ENCODE peak calls at places on chromosome 16, in four cellular contexts. One of them, this sample, is unnamed.

GRCh38 chr16:4687416-4687815 is 5.9 kb upstream of the NUDT16L1 start:
- DNase-seq in T follicular helper cell: no peak
- DNase-seq in GM04503: no peak
- DNase-seq in NCI-H1092 treated with DMSO at 0.1 percent for 48 hours: no peak
- DNase-seq in this sample: no peak

GRCh38 chr16:67298277-67298676 is 18.9 kb downstream of the PLEKHG4 start:
- DNase-seq in T follicular helper cell: no peak
- DNase-seq in GM04503: no peak
- DNase-seq in NCI-H1092 treated with DMSO at 0.1 percent for 48 hours: no peak
- DNase-seq in this sample: no peak

GRCh38 chr16:85583491-85584181 is 29.5 kb upstream of the GSE1 start:
- DNase-seq in T follicular helper cell: no peak
- DNase-seq in GM04503: peak
- DNase-seq in NCI-H1092 treated with DMSO at 0.1 percent for 48 hours: peak
- DNase-seq in this sample: no peak

GRCh38 chr16:11138026-11138768 is 117.8 kb downstream of the SOCS1 start:
- DNase-seq in T follicular helper cell: no peak
- DNase-seq in GM04503: no peak
- DNase-seq in NCI-H1092 treated with DMSO at 0.1 percent for 48 hours: no peak
- DNase-seq in this sample: no peak

GRCh38 chr16:1654505-1655268 is 23.4 kb upstream of the JPT2 start:
- DNase-seq in T follicular helper cell: no peak
- DNase-seq in GM04503: no peak
- DNase-seq in NCI-H1092 treated with DMSO at 0.1 percent for 48 hours: no peak
- DNase-seq in this sample: no peak

GRCh38 chr16:66905633-66906539 is 12.8 kb downstream of the CDH16 start:
- DNase-seq in T follicular helper cell: peak
- DNase-seq in GM04503: no peak
- DNase-seq in NCI-H1092 treated with DMSO at 0.1 percent for 48 hours: no peak
- DNase-seq in this sample: no peak

GRCh38 chr16:13902677-13903076 is 17.3 kb upstream of the ERCC4 start:
- DNase-seq in T follicular helper cell: no peak
- DNase-seq in GM04503: no peak
- DNase-seq in NCI-H1092 treated with DMSO at 0.1 percent for 48 hours: no peak
- DNase-seq in this sample: no peak

GRCh38 chr16:29844575-29845331 is 18.3 kb downstream of the CDIPT start:
- DNase-seq in T follicular helper cell: no peak
- DNase-seq in GM04503: no peak
- DNase-seq in NCI-H1092 treated with DMSO at 0.1 percent for 48 hours: no peak
- DNase-seq in this sample: peak

GRCh38 chr16:4535627-4536108 is 2.9 kb downstream of the CDIP1 start:
- DNase-seq in T follicular helper cell: no peak
- DNase-seq in GM04503: no peak
- DNase-seq in NCI-H1092 treated with DMSO at 0.1 percent for 48 hours: no peak
- DNase-seq in this sample: peak

GRCh38 chr16:23072084-23072599 is 77.1 kb downstream of the USP31 start:
- DNase-seq in T follicular helper cell: no peak
- DNase-seq in GM04503: no peak
- DNase-seq in NCI-H1092 treated with DMSO at 0.1 percent for 48 hours: no peak
- DNase-seq in this sample: peak

GRCh38 chr16:55059146-55059545 is 128.5 kb downstream of the IRX5 start:
- DNase-seq in T follicular helper cell: no peak
- DNase-seq in GM04503: no peak
- DNase-seq in NCI-H1092 treated with DMSO at 0.1 percent for 48 hours: no peak
- DNase-seq in this sample: no peak

GRCh38 chr16:11742041-11742535 is 569 bp downstream of the TXNDC11 start:
- DNase-seq in T follicular helper cell: peak
- DNase-seq in GM04503: no peak
- DNase-seq in NCI-H1092 treated with DMSO at 0.1 percent for 48 hours: peak
- DNase-seq in this sample: no peak

GRCh38 chr16:88353691-88354090 is 29.1 kb upstream of the ZNF469 start:
- DNase-seq in T follicular helper cell: no peak
- DNase-seq in GM04503: no peak
- DNase-seq in NCI-H1092 treated with DMSO at 0.1 percent for 48 hours: no peak
- DNase-seq in this sample: no peak

GRCh38 chr16:10979717-10980601 is 35.6 kb downstream of the CLEC16A start:
- DNase-seq in T follicular helper cell: no peak
- DNase-seq in GM04503: no peak
- DNase-seq in NCI-H1092 treated with DMSO at 0.1 percent for 48 hours: no peak
- DNase-seq in this sample: peak

GRCh38 chr16:711548-712320 is 3.2 kb upstream of the METRN start:
- DNase-seq in T follicular helper cell: peak
- DNase-seq in GM04503: no peak
- DNase-seq in NCI-H1092 treated with DMSO at 0.1 percent for 48 hours: peak
- DNase-seq in this sample: peak

GRCh38 chr16:77618011-77618410 is 104.3 kb upstream of the NUDT7 start:
- DNase-seq in T follicular helper cell: no peak
- DNase-seq in GM04503: no peak
- DNase-seq in NCI-H1092 treated with DMSO at 0.1 percent for 48 hours: no peak
- DNase-seq in this sample: no peak

GRCh38 chr16:30358577-30358936 is 3.4 kb upstream of the CD2BP2 start:
- DNase-seq in T follicular helper cell: no peak
- DNase-seq in GM04503: no peak
- DNase-seq in NCI-H1092 treated with DMSO at 0.1 percent for 48 hours: no peak
- DNase-seq in this sample: no peak

GRCh38 chr16:58063377-58064076 is 38.0 kb downstream of the MMP15 start:
- DNase-seq in T follicular helper cell: no peak
- DNase-seq in GM04503: no peak
- DNase-seq in NCI-H1092 treated with DMSO at 0.1 percent for 48 hours: no peak
- DNase-seq in this sample: no peak

GRCh38 chr16:75195811-75196790 is 10.9 kb downstream of the CTRB2 start:
- DNase-seq in T follicular helper cell: no peak
- DNase-seq in GM04503: no peak
- DNase-seq in NCI-H1092 treated with DMSO at 0.1 percent for 48 hours: no peak
- DNase-seq in this sample: no peak

This sample was measured in cerebellar cortex.